ENCODE peak calls at places on chromosomes 7 and 10, in seven cellular contexts. H is NCI-H1092 treated with DMSO at 0.1 percent for 48 hours; X is memory B cell; L is activated naive CD4-positive, alpha-beta T cell; K is fibroblast of lung; J is effector CD4-positive, alpha-beta T cell; C is skeletal muscle cell. I is an unnamed sample.

GRCh38 chr7:44382459-44383300 is 57.3 kb upstream of the CAMK2B start:
- DNase-seq in C (no peak), L (no peak), H (no peak), K (peak), J (no peak), X (no peak), I (peak)

GRCh38 chr7:74575083-74575803 is 82.3 kb upstream of the GTF2I start:
- DNase-seq in X (no peak), L (no peak), C (no peak), K (peak), J (no peak), H (no peak), I (no peak)

GRCh38 chr10:101566333-101567164 is 21.5 kb downstream of the POLL start:
- DNase-seq in C (no peak), J (no peak), K (peak), H (peak), X (no peak), L (no peak), I (peak)

GRCh38 chr10:114179148-114179547 is at the start of gene TDRD1:
- DNase-seq in L (no peak), K (no peak), H (no peak), J (no peak), C (no peak), X (no peak), I (no peak)

GRCh38 chr7:20330176-20330796 is 414 bp upstream of the ITGB8 start:
- DNase-seq in H (peak), K (peak), J (no peak), X (peak), C (peak), L (no peak), I (peak)

GRCh38 chr7:158795272-158795671 is 34.0 kb downstream of the ESYT2 start:
- DNase-seq in X (no peak), L (no peak), J (no peak), C (no peak), K (no peak), H (no peak), I (no peak)

GRCh38 chr10:121158988-121159579 is 307.9 kb downstream of the WDR11 start:
- DNase-seq in J (no peak), L (no peak), K (peak), H (no peak), X (no peak), C (no peak), I (no peak)

GRCh38 chr10:117537436-117537903 is 5.1 kb upstream of the EMX2 start:
- DNase-seq in L (no peak), H (no peak), C (no peak), X (no peak), K (no peak), J (no peak), I (no peak)

GRCh38 chr10:51014680-51015425 is 59.4 kb upstream of the PRKG1 start:
- DNase-seq in K (no peak), C (no peak), J (no peak), L (no peak), X (no peak), H (no peak), I (no peak)